ENCODE peak calls at places on chromosome 20, in eight cellular contexts. I is RKO; U is EH; K is endothelial cell; C is tibial artery; F is trophoblast cell; W is COR-L47; V is stimulated activated CD4-positive, alpha-beta T cell treated with anti-CD3 and anti-CD28 coated beads, TNF-alpha, amount 100 ng/mL, for 48 hours. X is an unnamed sample.

GRCh38 chr20:18851556-18852098 is 38.0 kb downstream of the SCP2D1 start:
- DNase-seq in I (no peak), U (no peak), K (no peak), C (no peak), F (no peak), W (no peak), V (no peak), X (no peak)

GRCh38 chr20:64119681-64120341 is 12.4 kb upstream of the NPBWR2 start:
- DNase-seq in I (no peak), U (no peak), K (no peak), C (no peak), F (no peak), W (no peak), V (no peak), X (no peak)

GRCh38 chr20:3732327-3733118 is at the start of gene HSPA12B:
- DNase-seq in I (no peak), U (peak; percentile 10), K (no peak), C (no peak), F (no peak), W (no peak), V (no peak), X (peak; percentile 34)

GRCh38 chr20:43904195-43904594 is 10.5 kb upstream of the TOX2 start:
- DNase-seq in I (no peak), U (no peak), K (no peak), C (no peak), F (no peak), W (no peak), V (no peak), X (no peak)

GRCh38 chr20:60057866-60058807 is 99.9 kb downstream of the CDH26 start:
- DNase-seq in I (no peak), U (peak; percentile 44), K (no peak), C (peak; percentile 36), F (no peak), W (no peak), V (no peak), X (peak; percentile 15)

GRCh38 chr20:57473246-57474042 is 51.5 kb downstream of the CTCFL start:
- DNase-seq in I (no peak), U (no peak), K (no peak), C (peak; percentile 23), F (peak; percentile 1), W (no peak), V (no peak), X (no peak)

GRCh38 chr20:32144898-32145662 is 35.6 kb downstream of the TM9SF4 start:
- DNase-seq in I (no peak), U (no peak), K (no peak), C (no peak), F (no peak), W (no peak), V (no peak), X (no peak)

GRCh38 chr20:21180248-21180647 is 54.4 kb downstream of the KIZ start:
- DNase-seq in I (no peak), U (no peak), K (no peak), C (no peak), F (no peak), W (no peak), V (no peak), X (no peak)

GRCh38 chr20:46703435-46703834 is 6.0 kb upstream of the SLC2A10 start:
- DNase-seq in I (no peak), U (no peak), K (no peak), C (no peak), F (peak; percentile 58), W (no peak), V (no peak), X (no peak)

GRCh38 chr20:10591956-10592521 is 81.8 kb downstream of the JAG1 start:
- DNase-seq in I (no peak), U (peak; percentile 93), K (no peak), C (no peak), F (no peak), W (no peak), V (no peak), X (no peak)

GRCh38 chr20:38747495-38748096 is 664 bp upstream of the ACTR5 start:
- DNase-seq in I (no peak), U (no peak), K (no peak), C (no peak), F (no peak), W (no peak), V (no peak), X (no peak)

GRCh38 chr20:20571068-20571780 is 141.2 kb downstream of the RALGAPA2 start:
- DNase-seq in I (no peak), U (no peak), K (no peak), C (no peak), F (peak; percentile 23), W (no peak), V (no peak), X (no peak)

GRCh38 chr20:36917943-36918342 is 33.6 kb downstream of the SAMHD1 start:
- DNase-seq in I (no peak), U (peak; percentile 28), K (no peak), C (no peak), F (no peak), W (no peak), V (no peak), X (no peak)

GRCh38 chr20:41089555-41089954 is 47.8 kb upstream of the PLCG1 start:
- DNase-seq in I (no peak), U (no peak), K (no peak), C (no peak), F (peak; percentile 55), W (no peak), V (no peak), X (no peak)

GRCh38 chr20:2515203-2515602 is 6.5 kb upstream of the ZNF343 start:
- DNase-seq in I (no peak), U (no peak), K (no peak), C (no peak), F (no peak), W (no peak), V (no peak), X (no peak)

GRCh38 chr20:46458891-46459750 is 52.7 kb upstream of the ELMO2 start:
- DNase-seq in I (no peak), U (peak; percentile 8), K (peak; percentile 77), C (no peak), F (peak; percentile 31), W (peak; percentile 57), V (no peak), X (peak; percentile 34)

GRCh38 chr20:61810709-61811565 is 254.7 kb downstream of the TAF4 start:
- DNase-seq in I (no peak), U (no peak), K (no peak), C (no peak), F (no peak), W (no peak), V (no peak), X (no peak)

GRCh38 chr20:11387189-11387754 is 530.4 kb upstream of the BTBD3 start:
- DNase-seq in I (peak; percentile 9), U (peak; percentile 89), K (no peak), C (no peak), F (peak; percentile 89), W (no peak), V (no peak), X (peak; percentile 57)

GRCh38 chr20:63335711-63336110 is 25.4 kb downstream of the CHRNA4 start:
- DNase-seq in I (no peak), U (no peak), K (peak; percentile 31), C (no peak), F (no peak), W (no peak), V (no peak), X (no peak)

GRCh38 chr20:51014797-51015722 is 7.8 kb downstream of the KCNG1 start:
- DNase-seq in I (peak; percentile 71), U (peak; percentile 77), K (peak; percentile 85), C (no peak), F (peak; percentile 61), W (peak; percentile 64), V (no peak), X (peak; percentile 76)

GRCh38 chr20:33835773-33836172 is 24.6 kb downstream of the CHMP4B start:
- DNase-seq in I (no peak), U (peak; percentile 18), K (no peak), C (peak; percentile 35), F (peak; percentile 19), W (no peak), V (no peak), X (no peak)

GRCh38 chr20:57772349-57772964 is 62.6 kb upstream of the PMEPA1 start:
- DNase-seq in I (peak; percentile 63), U (peak; percentile 90), K (no peak), C (peak; percentile 20), F (peak; percentile 30), W (no peak), V (no peak), X (peak; percentile 58)

GRCh38 chr20:19457551-19457950 is 245.1 kb downstream of the SLC24A3 start:
- DNase-seq in I (no peak), U (peak; percentile 55), K (no peak), C (no peak), F (no peak), W (no peak), V (no peak), X (no peak)